ENCODE peak calls at places on chromosomes 12 and 14, in five cellular contexts. One of them, this sample, is unnamed.

GRCh38 chr12:115064296-115064695 is 380.3 kb upstream of the TBX3 start:
- DNase-seq in OCI-LY7: no peak
- DNase-seq in Caco-2: no peak
- DNase-seq in dorsolateral prefrontal cortex: no peak
- DNase-seq in astrocyte of the cerebellum: no peak
- DNase-seq in this sample: no peak

GRCh38 chr14:29773990-29774389 is 153.7 kb downstream of the PRKD1 start:
- DNase-seq in OCI-LY7: no peak
- DNase-seq in Caco-2: no peak
- DNase-seq in dorsolateral prefrontal cortex: no peak
- DNase-seq in astrocyte of the cerebellum: no peak
- DNase-seq in this sample: no peak

GRCh38 chr12:68420225-68421008 is 88.3 kb upstream of the MDM1 start:
- DNase-seq in OCI-LY7: no peak
- DNase-seq in Caco-2: no peak
- DNase-seq in dorsolateral prefrontal cortex: no peak
- DNase-seq in astrocyte of the cerebellum: no peak
- DNase-seq in this sample: no peak

GRCh38 chr12:107807471-107808150 is 33.1 kb downstream of the ASCL4 start:
- DNase-seq in OCI-LY7: no peak
- DNase-seq in Caco-2: no peak
- DNase-seq in dorsolateral prefrontal cortex: no peak
- DNase-seq in astrocyte of the cerebellum: no peak
- DNase-seq in this sample: no peak

GRCh38 chr12:48601013-48601756 is 31.3 kb upstream of the LALBA start:
- DNase-seq in OCI-LY7: no peak
- DNase-seq in Caco-2: no peak
- DNase-seq in dorsolateral prefrontal cortex: no peak
- DNase-seq in astrocyte of the cerebellum: peak; percentile 9
- DNase-seq in this sample: no peak

GRCh38 chr12:117803013-117803412 is 165.8 kb downstream of the KSR2 start:
- DNase-seq in OCI-LY7: no peak
- DNase-seq in Caco-2: peak; percentile 79
- DNase-seq in dorsolateral prefrontal cortex: no peak
- DNase-seq in astrocyte of the cerebellum: no peak
- DNase-seq in this sample: no peak

GRCh38 chr14:95254356-95254755 is 65.4 kb downstream of the CLMN start:
- DNase-seq in OCI-LY7: no peak
- DNase-seq in Caco-2: no peak
- DNase-seq in dorsolateral prefrontal cortex: no peak
- DNase-seq in astrocyte of the cerebellum: no peak
- DNase-seq in this sample: no peak

GRCh38 chr12:98741615-98742265 is 96.7 kb downstream of the APAF1 start:
- DNase-seq in OCI-LY7: no peak
- DNase-seq in Caco-2: no peak
- DNase-seq in dorsolateral prefrontal cortex: no peak
- DNase-seq in astrocyte of the cerebellum: no peak
- DNase-seq in this sample: peak; percentile 50

GRCh38 chr12:101648195-101648594 is 49.2 kb upstream of the CHPT1 start:
- DNase-seq in OCI-LY7: no peak
- DNase-seq in Caco-2: no peak
- DNase-seq in dorsolateral prefrontal cortex: no peak
- DNase-seq in astrocyte of the cerebellum: no peak
- DNase-seq in this sample: no peak

GRCh38 chr14:93096923-93097322 is 18.8 kb downstream of the ITPK1 start:
- DNase-seq in OCI-LY7: no peak
- DNase-seq in Caco-2: no peak
- DNase-seq in dorsolateral prefrontal cortex: no peak
- DNase-seq in astrocyte of the cerebellum: no peak
- DNase-seq in this sample: no peak

GRCh38 chr14:37195327-37195726 is 2.4 kb upstream of the MIPOL1 start:
- DNase-seq in OCI-LY7: no peak
- DNase-seq in Caco-2: no peak
- DNase-seq in dorsolateral prefrontal cortex: no peak
- DNase-seq in astrocyte of the cerebellum: no peak
- DNase-seq in this sample: no peak

GRCh38 chr12:53378222-53378621 is 1.8 kb upstream of the SP1 start:
- DNase-seq in OCI-LY7: no peak
- DNase-seq in Caco-2: no peak
- DNase-seq in dorsolateral prefrontal cortex: no peak
- DNase-seq in astrocyte of the cerebellum: no peak
- DNase-seq in this sample: no peak

DNA sequence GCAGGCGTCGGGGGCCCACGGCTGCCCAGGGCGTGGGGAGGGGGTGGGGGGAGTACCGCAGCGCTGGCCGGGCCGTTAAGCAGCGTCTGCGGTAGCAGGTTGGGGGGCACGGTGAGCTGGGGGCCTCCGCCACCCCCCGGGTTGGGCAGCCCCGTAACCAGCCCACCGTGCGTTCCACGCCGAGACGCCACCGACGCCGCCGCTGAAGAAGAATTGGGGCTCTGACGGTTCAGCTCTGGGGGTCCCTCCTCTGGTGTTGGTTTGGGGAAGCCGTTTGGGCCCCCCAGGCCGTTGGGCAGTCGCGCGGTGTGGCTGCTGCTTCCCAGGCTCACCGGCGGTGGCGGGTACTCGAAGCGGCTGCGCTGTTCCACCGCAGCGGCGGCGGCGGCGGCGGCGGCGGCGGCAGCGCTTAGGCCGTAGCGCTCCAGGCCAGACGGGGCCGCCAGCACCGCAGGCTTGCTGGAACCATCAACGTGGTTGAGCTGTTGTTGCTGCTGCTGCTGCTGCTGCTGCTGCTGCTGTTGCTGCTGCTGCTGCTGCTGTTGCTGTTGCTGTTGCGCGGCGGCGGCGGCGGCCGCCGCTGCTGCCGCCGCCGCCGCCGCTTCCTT is 1.5 kb downstream of the IRF2BPL start:
- DNase-seq in OCI-LY7: peak; percentile 72
- DNase-seq in Caco-2: peak; percentile 59
- DNase-seq in dorsolateral prefrontal cortex: no peak
- DNase-seq in astrocyte of the cerebellum: no peak
- DNase-seq in this sample: peak; percentile 62
- TF ChIP-seq CTCF in OCI-LY7: peak; percentile 28
- TF ChIP-seq CTCF in Caco-2: no peak
- TF ChIP-seq CTCF in dorsolateral prefrontal cortex: no peak
- TF ChIP-seq CTCF in astrocyte of the cerebellum: no peak
- TF ChIP-seq CTCF in this sample: no peak

GRCh38 chr14:23630687-23631086 is 5.5 kb upstream of the DHRS2 start:
- DNase-seq in OCI-LY7: no peak
- DNase-seq in Caco-2: no peak
- DNase-seq in dorsolateral prefrontal cortex: no peak
- DNase-seq in astrocyte of the cerebellum: no peak
- DNase-seq in this sample: no peak

GRCh38 chr14:23631234-23631633 is 4.9 kb upstream of the DHRS2 start:
- DNase-seq in OCI-LY7: no peak
- DNase-seq in Caco-2: no peak
- DNase-seq in dorsolateral prefrontal cortex: no peak
- DNase-seq in astrocyte of the cerebellum: no peak
- DNase-seq in this sample: no peak

GRCh38 chr14:23631702-23632460 is 4.3 kb upstream of the DHRS2 start:
- DNase-seq in OCI-LY7: peak; percentile 63
- DNase-seq in Caco-2: peak; percentile 71
- DNase-seq in dorsolateral prefrontal cortex: peak; percentile 67
- DNase-seq in astrocyte of the cerebellum: peak; percentile 41
- DNase-seq in this sample: peak; percentile 89

GRCh38 chr14:23632461-23633159 is 3.6 kb upstream of the DHRS2 start:
- DNase-seq in OCI-LY7: no peak
- DNase-seq in Caco-2: no peak
- DNase-seq in dorsolateral prefrontal cortex: no peak
- DNase-seq in astrocyte of the cerebellum: no peak
- DNase-seq in this sample: no peak

DNA sequence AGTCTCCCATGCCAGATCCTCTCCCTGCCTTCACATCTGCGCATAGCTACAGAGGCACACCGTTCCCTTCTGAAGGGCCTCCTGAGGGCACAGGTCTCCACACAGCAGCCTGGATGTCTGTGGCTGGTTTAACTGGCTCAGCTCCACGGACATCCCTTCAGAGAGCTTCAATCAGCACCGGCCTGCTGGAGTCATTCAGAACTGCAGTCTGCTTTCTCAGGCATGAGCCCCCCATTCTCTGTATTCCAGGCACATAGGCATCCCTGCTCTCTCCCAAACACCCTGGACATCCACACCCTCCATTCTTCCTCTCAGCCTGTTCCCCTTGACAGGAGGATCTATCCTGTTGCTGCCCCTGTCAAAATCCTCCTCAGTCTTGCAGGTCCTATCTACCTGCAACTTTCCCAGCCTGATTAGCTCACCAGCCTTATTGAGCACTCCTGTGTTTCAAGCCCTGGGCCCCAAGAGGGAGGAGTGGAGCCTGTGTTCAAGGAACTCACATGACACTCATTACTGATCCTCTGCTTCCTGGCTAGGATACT is 2.9 kb upstream of the DHRS2 start:
- DNase-seq in OCI-LY7: no peak
- DNase-seq in Caco-2: no peak
- DNase-seq in dorsolateral prefrontal cortex: no peak
- DNase-seq in astrocyte of the cerebellum: no peak
- DNase-seq in this sample: no peak
- TF ChIP-seq CTCF in OCI-LY7: no peak
- TF ChIP-seq CTCF in Caco-2: no peak
- TF ChIP-seq CTCF in dorsolateral prefrontal cortex: no peak
- TF ChIP-seq CTCF in astrocyte of the cerebellum: peak; percentile 7
- TF ChIP-seq CTCF in this sample: no peak

GRCh38 chr12:2302711-2303255 is 250.0 kb downstream of the CACNA1C start:
- DNase-seq in OCI-LY7: no peak
- DNase-seq in Caco-2: no peak
- DNase-seq in dorsolateral prefrontal cortex: no peak
- DNase-seq in astrocyte of the cerebellum: no peak
- DNase-seq in this sample: no peak

GRCh38 chr12:2306686-2307249 is 254.0 kb downstream of the CACNA1C start:
- DNase-seq in OCI-LY7: peak; percentile 67
- DNase-seq in Caco-2: no peak
- DNase-seq in dorsolateral prefrontal cortex: no peak
- DNase-seq in astrocyte of the cerebellum: no peak
- DNase-seq in this sample: no peak

GRCh38 chr12:2309647-2310046 is 256.9 kb downstream of the CACNA1C start:
- DNase-seq in OCI-LY7: no peak
- DNase-seq in Caco-2: no peak
- DNase-seq in dorsolateral prefrontal cortex: no peak
- DNase-seq in astrocyte of the cerebellum: no peak
- DNase-seq in this sample: no peak

GRCh38 chr12:2307550-2307949 is 254.8 kb downstream of the CACNA1C start:
- DNase-seq in OCI-LY7: no peak
- DNase-seq in Caco-2: no peak
- DNase-seq in dorsolateral prefrontal cortex: no peak
- DNase-seq in astrocyte of the cerebellum: no peak
- DNase-seq in this sample: no peak

DNA sequence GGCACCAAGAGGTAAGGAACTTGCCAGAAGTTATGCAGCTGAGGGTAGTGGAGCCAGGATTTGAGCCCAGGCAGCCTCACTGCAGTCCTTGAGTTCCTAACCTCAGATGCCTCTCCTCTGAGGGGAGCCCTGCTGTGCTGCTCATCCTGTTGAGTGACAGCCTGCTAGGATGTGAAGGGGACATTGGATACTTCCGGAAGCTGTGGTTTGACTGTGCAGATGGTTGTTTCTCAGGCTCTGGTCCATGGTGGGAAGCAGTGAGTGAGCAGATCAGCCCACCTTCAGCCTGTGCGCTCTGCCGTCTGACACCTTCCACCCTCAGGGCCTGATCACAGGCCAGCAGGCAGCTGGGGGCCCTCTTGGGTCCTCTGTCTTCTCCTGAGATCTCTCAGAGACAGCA is 253.2 kb downstream of the CACNA1C start:
- DNase-seq in OCI-LY7: peak; percentile 65
- DNase-seq in Caco-2: no peak
- DNase-seq in dorsolateral prefrontal cortex: no peak
- DNase-seq in astrocyte of the cerebellum: no peak
- DNase-seq in this sample: no peak
- TF ChIP-seq CTCF in OCI-LY7: no peak
- TF ChIP-seq CTCF in Caco-2: no peak
- TF ChIP-seq CTCF in dorsolateral prefrontal cortex: no peak
- TF ChIP-seq CTCF in astrocyte of the cerebellum: no peak
- TF ChIP-seq CTCF in this sample: no peak

DNA sequence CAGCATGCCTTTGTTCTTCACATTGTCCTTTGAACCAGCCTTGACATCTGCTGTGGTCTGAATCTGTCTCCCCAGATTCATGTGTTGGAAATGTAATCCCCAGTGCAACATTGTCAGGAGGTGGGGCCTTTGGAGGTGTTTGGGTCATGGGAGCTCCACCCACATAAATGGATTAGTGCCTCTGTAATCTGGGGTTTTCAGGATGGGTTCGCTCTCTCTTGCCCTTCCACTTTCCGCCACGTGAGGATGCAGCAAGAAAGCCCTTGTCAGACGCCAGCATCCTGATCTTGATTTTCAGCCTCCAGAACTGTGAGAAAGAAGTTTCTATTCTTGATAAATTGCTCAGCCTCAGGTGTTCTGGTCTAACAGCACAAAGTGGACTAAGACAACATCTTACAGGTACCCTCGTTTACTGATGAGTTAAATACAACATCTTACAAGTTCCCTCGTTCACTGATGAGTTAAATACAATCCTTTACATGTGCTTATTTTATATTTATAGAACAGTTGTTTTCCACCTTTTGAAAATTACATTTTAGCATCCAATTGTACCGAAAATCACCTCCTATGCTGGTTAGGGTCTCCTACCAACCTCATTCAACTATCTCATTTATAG is 54.4 kb upstream of the RIMBP2 start:
- DNase-seq in OCI-LY7: no peak
- DNase-seq in Caco-2: no peak
- DNase-seq in dorsolateral prefrontal cortex: no peak
- DNase-seq in astrocyte of the cerebellum: no peak
- DNase-seq in this sample: no peak
- TF ChIP-seq CTCF in OCI-LY7: no peak
- TF ChIP-seq CTCF in Caco-2: peak; percentile 21
- TF ChIP-seq CTCF in dorsolateral prefrontal cortex: no peak
- TF ChIP-seq CTCF in astrocyte of the cerebellum: no peak
- TF ChIP-seq CTCF in this sample: no peak

DNA sequence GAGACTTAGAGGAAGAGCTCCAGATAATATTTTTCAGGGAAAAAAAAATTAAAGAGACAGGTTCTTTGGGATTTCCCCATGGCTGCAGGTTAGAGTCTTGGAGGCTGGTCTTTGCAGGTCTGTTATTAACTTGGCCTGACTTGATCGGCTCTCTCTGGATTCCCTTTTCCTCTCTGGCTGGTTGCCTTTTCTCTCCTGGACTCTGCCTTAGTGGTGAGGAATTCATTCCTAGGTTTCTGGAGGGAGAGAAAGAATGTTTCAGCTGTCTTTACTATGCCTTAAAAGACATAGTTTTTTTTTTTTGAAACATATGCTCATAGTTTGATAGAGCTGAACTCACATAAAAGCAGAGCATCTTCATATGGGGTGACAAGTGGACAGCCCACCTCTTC is 336.3 kb downstream of the BMP4 start:
- DNase-seq in OCI-LY7: no peak
- DNase-seq in Caco-2: no peak
- DNase-seq in dorsolateral prefrontal cortex: no peak
- DNase-seq in astrocyte of the cerebellum: peak; percentile 75
- DNase-seq in this sample: no peak
- TF ChIP-seq CTCF in OCI-LY7: no peak
- TF ChIP-seq CTCF in Caco-2: no peak
- TF ChIP-seq CTCF in dorsolateral prefrontal cortex: no peak
- TF ChIP-seq CTCF in astrocyte of the cerebellum: no peak
- TF ChIP-seq CTCF in this sample: no peak